ENCODE peak calls at places on chromosomes 16 and 17, in five cellular contexts. J is uterus, N is fibroblast of lung, R is left ventricle myocardium inferior, Y is lower lobe of right lung. L is an unnamed sample.

GRCh38 chr17:55177159-55177913 is 87.4 kb upstream of the HLF start:
- DNase-seq in J (no peak), N (no peak), R (no peak), Y (no peak), L (no peak)

GRCh38 chr16:75265911-75266701 is 14.7 kb upstream of the BCAR1 start:
- DNase-seq in J (peak; percentile 84), N (no peak), R (peak; percentile 75), Y (peak; percentile 83), L (peak; percentile 46)

GRCh38 chr16:52812945-52813556 is 239.6 kb downstream of the CHD9NB start:
- DNase-seq in J (no peak), N (peak; percentile 75), R (no peak), Y (no peak), L (peak; percentile 79)

GRCh38 chr17:82330322-82331239 is 3.0 kb downstream of the SECTM1 start:
- DNase-seq in J (no peak), N (peak; percentile 41), R (no peak), Y (peak; percentile 57), L (no peak)

GRCh38 chr16:8645141-8645521 is 23.6 kb downstream of the METTL22 start:
- DNase-seq in J (no peak), N (no peak), R (no peak), Y (no peak), L (no peak)

GRCh38 chr17:17051791-17052461 is 9.7 kb downstream of the MPRIP start:
- DNase-seq in J (peak; percentile 15), N (no peak), R (no peak), Y (peak; percentile 59), L (no peak)

GRCh38 chr17:69539274-69539673 is 124.8 kb downstream of the MAP2K6 start:
- DNase-seq in J (no peak), N (no peak), R (no peak), Y (no peak), L (no peak)

GRCh38 chr16:79998143-79998542 is 397.6 kb upstream of the MAF start:
- DNase-seq in J (no peak), N (no peak), R (no peak), Y (no peak), L (no peak)

GRCh38 chr16:83187404-83187803 is 560.6 kb downstream of the CDH13 start:
- DNase-seq in J (no peak), N (peak; percentile 81), R (no peak), Y (no peak), L (peak; percentile 80)

GRCh38 chr16:71467810-71468209 is 5.8 kb upstream of the ZNF23 start:
- DNase-seq in J (no peak), N (peak; percentile 31), R (no peak), Y (no peak), L (no peak)

GRCh38 chr17:2364132-2365116 is 27.1 kb downstream of the SGSM2 start:
- DNase-seq in J (no peak), N (no peak), R (peak; percentile 70), Y (no peak), L (no peak)

GRCh38 chr16:84718-85452 is 6.9 kb downstream of the MPG start:
- DNase-seq in J (peak; percentile 47), N (peak; percentile 97), R (peak; percentile 55), Y (no peak), L (peak; percentile 85)

GRCh38 chr17:7559307-7560171 is 989 bp downstream of the TNFSF13 start:
- DNase-seq in J (no peak), N (no peak), R (no peak), Y (peak; percentile 75), L (no peak)

GRCh38 chr17:35896011-35896587 is 15.9 kb upstream of the CCL5 start:
- DNase-seq in J (no peak), N (no peak), R (no peak), Y (no peak), L (peak; percentile 52)

GRCh38 chr16:49986351-49987124 is 38.5 kb upstream of the CNEP1R1 start:
- DNase-seq in J (no peak), N (peak; percentile 49), R (no peak), Y (no peak), L (peak; percentile 27)

GRCh38 chr16:33059206-33059605 is 134.8 kb upstream of the TP53TG3C start:
- DNase-seq in J (no peak), N (no peak), R (no peak), Y (no peak), L (no peak)

GRCh38 chr16:58475220-58475619 is 24.7 kb upstream of the NDRG4 start:
- DNase-seq in J (no peak), N (no peak), R (no peak), Y (no peak), L (no peak)

GRCh38 chr17:4204676-4205075 is 59.1 kb downstream of the ANKFY1 start:
- DNase-seq in J (peak; percentile 74), N (peak; percentile 96), R (no peak), Y (no peak), L (peak; percentile 93)

GRCh38 chr17:77569846-77570564 is 388.5 kb upstream of the TNRC6C start:
- DNase-seq in J (no peak), N (no peak), R (no peak), Y (peak; percentile 28), L (no peak)

DNA sequence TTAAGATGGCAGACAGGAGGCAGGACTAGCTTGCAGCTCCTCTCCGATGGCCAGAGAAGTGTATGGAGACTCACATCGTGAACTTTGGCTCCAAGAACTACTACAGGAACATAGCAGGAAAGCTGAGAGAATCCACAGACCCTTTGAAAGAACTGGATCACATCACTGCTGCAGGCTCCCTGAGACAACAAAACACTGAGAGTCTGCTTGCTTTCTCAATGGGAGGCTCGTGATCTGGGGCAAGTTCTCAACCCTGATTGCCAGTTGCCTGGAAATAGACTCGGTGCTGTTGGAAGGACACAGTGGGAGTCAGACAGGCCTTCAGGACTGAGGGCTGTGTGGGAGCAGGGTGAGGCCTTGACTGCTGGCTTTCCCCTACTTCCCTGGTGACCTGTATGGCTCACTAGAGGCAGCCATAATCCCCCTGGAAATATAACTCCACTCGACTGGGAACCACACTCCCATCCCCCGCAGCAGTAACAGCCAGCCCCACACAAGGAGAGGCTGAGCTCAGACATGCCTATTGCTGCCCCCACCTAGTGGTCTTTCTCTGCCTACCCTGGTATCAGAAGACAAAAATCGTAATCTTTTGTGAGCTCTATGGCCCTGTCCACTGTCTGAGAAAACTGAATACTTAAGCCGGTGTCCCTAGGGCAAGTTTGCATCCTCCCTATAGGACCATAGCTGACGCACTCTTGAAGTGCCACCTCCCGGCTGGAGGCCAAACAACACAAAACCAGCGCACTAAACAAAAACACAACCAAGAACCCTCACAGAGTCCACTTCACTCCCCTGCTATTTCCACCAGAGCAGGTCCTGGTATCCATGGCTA is 238.4 kb downstream of the CEP112 start:
- DNase-seq in J (no peak), N (no peak), R (no peak), Y (no peak), L (no peak)
- TF ChIP-seq CTCF in J (no peak), N (no peak), R (no peak), Y (no peak), L (no peak)

GRCh38 chr17:80498920-80499410 is 22.6 kb upstream of the NPTX1 start:
- DNase-seq in J (no peak), N (no peak), R (no peak), Y (no peak), L (no peak)
- H3K27ac ChIP-seq in J (peak overlapping the region; percentile 50), N (no peak overlapping the region), R (no peak overlapping the region), Y (no peak overlapping the region), L (no peak overlapping the region)

GRCh38 chr16:67245674-67246080 is 1.6 kb downstream of the FHOD1 start:
- DNase-seq in J (no peak), N (no peak), R (no peak), Y (no peak), L (no peak)
- H3K4me3 ChIP-seq in J (peak overlapping the region; percentile 62), N (peak overlapping the region; percentile 79), R (peak overlapping the region; percentile 88), Y (peak overlapping the region; percentile 99), L (peak overlapping the region; percentile 88)

DNA sequence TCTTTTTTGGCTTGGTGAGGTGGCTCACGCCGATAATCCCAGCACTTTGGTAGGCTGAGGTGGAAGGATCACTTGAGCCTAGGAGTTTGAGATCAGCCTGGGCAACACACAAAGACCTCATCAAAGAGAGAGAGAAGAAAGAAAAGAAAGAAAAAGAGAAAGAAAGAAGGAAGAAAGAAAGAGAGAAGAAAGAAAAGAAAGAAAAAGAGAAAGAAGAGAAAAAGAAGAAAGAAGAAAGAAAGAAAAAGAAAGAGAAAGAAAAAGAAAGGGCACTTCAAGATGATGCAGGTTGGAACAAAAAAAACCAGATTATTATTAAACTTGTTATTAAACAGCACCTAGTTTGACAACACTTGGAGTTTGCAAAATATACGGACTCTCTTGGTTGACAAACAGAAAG is 21.2 kb upstream of the ADCY9 start:
- DNase-seq in J (no peak), N (no peak), R (no peak), Y (no peak), L (no peak)
- TF ChIP-seq CTCF in J (no peak), N (no peak), R (no peak), Y (no peak), L (no peak)

DNA sequence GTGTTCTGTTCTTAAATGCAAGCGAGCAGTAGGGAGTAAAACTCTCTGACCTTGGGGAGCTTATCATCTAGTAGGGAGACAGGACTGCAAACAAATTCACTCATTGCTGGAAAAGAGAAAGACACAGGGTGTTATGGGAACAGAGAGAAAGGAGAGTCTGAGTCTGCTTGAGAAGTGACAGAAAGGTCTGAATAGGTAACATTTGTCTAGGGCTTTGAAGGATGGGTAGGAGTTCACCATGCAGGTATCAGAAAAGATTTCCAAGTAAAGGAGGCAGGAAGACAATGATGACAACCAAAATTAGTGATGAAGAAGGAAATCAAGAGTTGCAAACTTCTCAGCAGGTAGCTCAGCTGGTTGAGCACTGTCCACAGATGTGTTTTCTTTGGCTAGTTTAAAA is 93.6 kb upstream of the GPR139 start:
- DNase-seq in J (no peak), N (no peak), R (no peak), Y (no peak), L (no peak)
- H3K27ac ChIP-seq in J (no peak overlapping the region), N (no peak overlapping the region), R (no peak overlapping the region), Y (no peak overlapping the region), L (no peak overlapping the region)

DNA sequence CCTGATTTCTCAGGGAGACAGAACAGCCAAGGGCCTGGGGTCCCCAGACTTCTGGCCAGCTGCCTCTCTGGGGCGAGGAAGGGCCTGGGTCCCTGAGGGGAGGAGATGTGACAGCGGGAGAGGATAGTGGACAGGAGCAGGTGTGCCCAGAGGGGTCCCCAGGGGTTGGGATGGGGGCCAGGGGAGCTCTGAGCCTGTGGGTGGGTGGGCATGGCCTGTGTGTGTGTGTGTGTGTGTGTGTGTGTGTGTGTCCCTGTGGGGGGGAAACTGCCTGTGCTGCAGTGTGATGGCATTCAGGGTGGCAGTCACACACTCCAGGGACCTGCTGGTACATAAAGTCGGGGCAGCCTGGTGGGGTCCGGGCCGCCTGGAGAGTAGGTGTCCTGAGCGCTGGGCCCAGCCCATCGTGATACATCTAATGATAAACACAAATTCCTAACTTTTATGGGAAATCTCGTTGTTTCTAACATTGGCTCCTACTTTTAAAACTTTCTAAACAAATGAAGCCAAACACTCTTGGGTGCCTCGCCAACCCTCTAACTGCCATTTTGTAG is 1.4 kb downstream of the ITGB4 start:
- DNase-seq in J (no peak), N (no peak), R (no peak), Y (peak; percentile 41), L (no peak)
- H3K4me3 ChIP-seq in J (no peak overlapping the region), N (no peak overlapping the region), R (peak overlapping the region; percentile 70), Y (peak overlapping the region; percentile 55), L (no peak overlapping the region)

DNA sequence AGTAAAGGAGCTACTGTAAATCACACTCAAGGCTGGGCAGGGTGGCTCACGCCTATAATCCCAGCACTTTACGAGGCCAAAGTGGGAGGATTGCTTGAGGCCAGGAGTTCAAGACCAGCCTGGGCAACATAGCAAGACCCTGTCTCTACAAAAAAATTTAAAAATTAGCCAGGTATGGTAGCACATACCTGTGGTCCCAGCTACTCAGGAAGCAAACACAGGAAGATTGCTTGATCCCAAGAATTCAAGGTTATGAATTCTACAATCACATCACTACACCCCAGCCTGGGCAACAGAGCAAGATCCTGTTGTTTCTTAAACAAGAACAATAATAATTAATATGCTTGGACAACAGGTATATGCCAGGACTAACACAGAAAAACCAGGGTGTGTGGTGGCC is 13.2 kb downstream of the RHBDL3 start:
- DNase-seq in J (no peak), N (no peak), R (no peak), Y (no peak), L (no peak)
- TF ChIP-seq CTCF in J (no peak), N (no peak), R (no peak), Y (no peak), L (no peak)

L was measured in brain microvascular endothelial cell.